ENCODE peak calls at places on chromosomes 16 and 17, in nine cellular contexts. B, X, E, O, D, Q, Y, U and F are unnamed samples.

GRCh38 chr16:81996664-81997529 is 14.4 kb downstream of the SDR42E1 start:
- DNase-seq in D (no peak), O (peak), Q (peak), B (no peak), U (no peak), X (peak), Y (no peak), E (no peak), F (no peak)

GRCh38 chr17:78672880-78673371 is 95.7 kb upstream of the DNAH17 start:
- DNase-seq in B (no peak), E (no peak), Y (no peak), X (no peak), O (no peak), D (no peak), U (no peak), Q (no peak), F (no peak)

GRCh38 chr17:34252138-34252889 is 2.8 kb upstream of the CCL2 start:
- DNase-seq in D (no peak), E (peak), O (peak), X (peak), Q (no peak), U (peak), B (no peak), Y (no peak), F (peak)

GRCh38 chr17:68993112-68993511 is 37.9 kb upstream of the ABCA8 start:
- DNase-seq in D (no peak), X (peak), B (no peak), Y (no peak), U (no peak), Q (no peak), E (no peak), O (no peak), F (no peak)

GRCh38 chr17:40490289-40490853 is 11.1 kb downstream of the TNS4 start:
- DNase-seq in Q (peak), E (peak), O (peak), D (no peak), U (no peak), Y (no peak), B (no peak), X (peak), F (no peak)

GRCh38 chr17:9436629-9437028 is 139.0 kb downstream of the STX8 start:
- DNase-seq in B (no peak), X (no peak), U (no peak), E (no peak), Y (no peak), O (no peak), Q (no peak), D (no peak), F (no peak)

GRCh38 chr17:36593651-36594316 is 2.1 kb downstream of the DHRS11 start:
- DNase-seq in O (no peak), U (no peak), Y (no peak), B (no peak), Q (no peak), E (no peak), D (no peak), X (no peak), F (no peak)

GRCh38 chr16:78993342-78993741 is 607.2 kb downstream of the MAF start:
- DNase-seq in O (no peak), Q (no peak), D (no peak), X (no peak), U (no peak), E (no peak), B (peak), Y (no peak), F (no peak)

GRCh38 chr17:63542942-63543821 is 7.1 kb upstream of the DCAF7 start:
- DNase-seq in X (no peak), Q (no peak), D (no peak), O (peak), U (no peak), Y (no peak), B (peak), E (no peak), F (no peak)

GRCh38 chr16:56849690-56850680 is 15.0 kb upstream of the SLC12A3 start:
- DNase-seq in O (no peak), B (no peak), D (no peak), Q (no peak), Y (no peak), U (no peak), X (peak), E (no peak), F (no peak)